ENCODE peak calls at places on chromosome 18, in ten cellular contexts. O is lower leg skin, I is body of pancreas, R is right lobe of liver, G is uterus, F is endothelial cell of umbilical vein, C is adrenal gland, A is GM12892, P is gastrocnemius medialis, M is A549. T is an unnamed sample.

GRCh38 chr18:56168049-56168781 is 470.2 kb downstream of the TXNL1 start:
- DNase-seq in O (no peak), I (peak), R (no peak), G (no peak), F (peak), C (no peak), A (no peak), P (no peak), M (no peak), T (no peak)

GRCh38 chr18:55381277-55381676 is 206.7 kb downstream of the TCF4 start:
- DNase-seq in O (no peak), I (no peak), R (no peak), G (no peak), F (no peak), C (no peak), A (no peak), P (peak), M (no peak), T (no peak)

GRCh38 chr18:62165583-62165982 is 21.3 kb downstream of the PIGN start:
- DNase-seq in O (no peak), I (no peak), R (no peak), G (no peak), F (no peak), C (no peak), A (no peak), P (no peak), M (no peak), T (no peak)

GRCh38 chr18:9870431-9871023 is 15.2 kb upstream of the TXNDC2 start:
- DNase-seq in O (no peak), I (no peak), R (no peak), G (no peak), F (no peak), C (no peak), A (no peak), P (no peak), M (no peak), T (peak)

GRCh38 chr18:79738041-79738461 is 58.4 kb downstream of the CTDP1 start:
- DNase-seq in O (no peak), I (no peak), R (no peak), G (no peak), F (no peak), C (no peak), A (no peak), P (no peak), M (no peak), T (no peak)

GRCh38 chr18:44473394-44474066 is 207.2 kb upstream of the SETBP1 start:
- DNase-seq in O (no peak), I (no peak), R (no peak), G (no peak), F (no peak), C (no peak), A (no peak), P (no peak), M (no peak), T (no peak)

GRCh38 chr18:42525905-42526304 is 570.9 kb downstream of the PIK3C3 start:
- DNase-seq in O (no peak), I (peak), R (peak), G (no peak), F (no peak), C (no peak), A (no peak), P (no peak), M (no peak), T (no peak)

GRCh38 chr18:62670573-62670972 is 44.8 kb upstream of the PHLPP1 start:
- DNase-seq in O (no peak), I (no peak), R (no peak), G (no peak), F (no peak), C (no peak), A (no peak), P (no peak), M (no peak), T (no peak)

GRCh38 chr18:3119401-3120323 is 100.1 kb downstream of the MYOM1 start:
- DNase-seq in O (no peak), I (peak), R (no peak), G (no peak), F (no peak), C (no peak), A (no peak), P (no peak), M (no peak), T (peak)

GRCh38 chr18:47174545-47175116 is 1.5 kb downstream of the IER3IP1 start:
- DNase-seq in O (no peak), I (no peak), R (no peak), G (no peak), F (no peak), C (no peak), A (no peak), P (no peak), M (no peak), T (no peak)

GRCh38 chr18:46211816-46212215 is 107.6 kb downstream of the HAUS1 start:
- DNase-seq in O (no peak), I (no peak), R (no peak), G (no peak), F (peak), C (no peak), A (no peak), P (no peak), M (no peak), T (no peak)

GRCh38 chr18:44626807-44627206 is 53.9 kb upstream of the SETBP1 start:
- DNase-seq in O (no peak), I (no peak), R (no peak), G (no peak), F (no peak), C (no peak), A (no peak), P (no peak), M (no peak), T (no peak)

GRCh38 chr18:1466035-1466434 is 561.4 kb downstream of the ADCYAP1 start:
- DNase-seq in O (no peak), I (no peak), R (no peak), G (no peak), F (no peak), C (no peak), A (no peak), P (no peak), M (no peak), T (no peak)

GRCh38 chr18:25310045-25310444 is 41.9 kb downstream of the ZNF521 start:
- DNase-seq in O (no peak), I (no peak), R (no peak), G (no peak), F (peak), C (peak), A (no peak), P (no peak), M (no peak), T (no peak)

GRCh38 chr18:41324020-41324791 is 630.8 kb upstream of the PIK3C3 start:
- DNase-seq in O (no peak), I (no peak), R (no peak), G (no peak), F (no peak), C (no peak), A (no peak), P (no peak), M (no peak), T (no peak)

GRCh38 chr18:59783138-59783537 is 85.9 kb upstream of the CCBE1 start:
- DNase-seq in O (peak), I (no peak), R (no peak), G (no peak), F (peak), C (peak), A (peak), P (no peak), M (peak), T (peak)

GRCh38 chr18:10235553-10235952 is 218.9 kb upstream of the APCDD1 start:
- DNase-seq in O (no peak), I (peak), R (no peak), G (no peak), F (no peak), C (no peak), A (no peak), P (no peak), M (no peak), T (no peak)

GRCh38 chr18:39318462-39318861 is 1752.9 kb upstream of the CELF4 start:
- DNase-seq in O (no peak), I (no peak), R (no peak), G (no peak), F (no peak), C (no peak), A (no peak), P (no peak), M (no peak), T (no peak)

GRCh38 chr18:46152436-46152807 is 48.2 kb downstream of the HAUS1 start:
- DNase-seq in O (no peak), I (no peak), R (no peak), G (no peak), F (no peak), C (peak), A (no peak), P (peak), M (no peak), T (no peak)

GRCh38 chr18:78758496-78758895 is 221.1 kb upstream of the SALL3 start:
- DNase-seq in O (no peak), I (no peak), R (no peak), G (no peak), F (no peak), C (no peak), A (no peak), P (no peak), M (no peak), T (no peak)

GRCh38 chr18:63708650-63709049 is 5.9 kb downstream of the SERPINB11 start:
- DNase-seq in O (no peak), I (no peak), R (no peak), G (no peak), F (peak), C (no peak), A (no peak), P (no peak), M (no peak), T (no peak)

GRCh38 chr18:9992300-9992987 is 78.6 kb downstream of the VAPA start:
- DNase-seq in O (no peak), I (no peak), R (no peak), G (peak), F (peak), C (no peak), A (no peak), P (no peak), M (no peak), T (no peak)

GRCh38 chr18:42752921-42753320 is 362.6 kb downstream of the RIT2 start:
- DNase-seq in O (no peak), I (no peak), R (no peak), G (no peak), F (no peak), C (no peak), A (no peak), P (no peak), M (no peak), T (no peak)

GRCh38 chr18:70354080-70354479 is 65.2 kb downstream of the SOCS6 start:
- DNase-seq in O (no peak), I (no peak), R (no peak), G (no peak), F (no peak), C (no peak), A (no peak), P (no peak), M (no peak), T (no peak)

DNA sequence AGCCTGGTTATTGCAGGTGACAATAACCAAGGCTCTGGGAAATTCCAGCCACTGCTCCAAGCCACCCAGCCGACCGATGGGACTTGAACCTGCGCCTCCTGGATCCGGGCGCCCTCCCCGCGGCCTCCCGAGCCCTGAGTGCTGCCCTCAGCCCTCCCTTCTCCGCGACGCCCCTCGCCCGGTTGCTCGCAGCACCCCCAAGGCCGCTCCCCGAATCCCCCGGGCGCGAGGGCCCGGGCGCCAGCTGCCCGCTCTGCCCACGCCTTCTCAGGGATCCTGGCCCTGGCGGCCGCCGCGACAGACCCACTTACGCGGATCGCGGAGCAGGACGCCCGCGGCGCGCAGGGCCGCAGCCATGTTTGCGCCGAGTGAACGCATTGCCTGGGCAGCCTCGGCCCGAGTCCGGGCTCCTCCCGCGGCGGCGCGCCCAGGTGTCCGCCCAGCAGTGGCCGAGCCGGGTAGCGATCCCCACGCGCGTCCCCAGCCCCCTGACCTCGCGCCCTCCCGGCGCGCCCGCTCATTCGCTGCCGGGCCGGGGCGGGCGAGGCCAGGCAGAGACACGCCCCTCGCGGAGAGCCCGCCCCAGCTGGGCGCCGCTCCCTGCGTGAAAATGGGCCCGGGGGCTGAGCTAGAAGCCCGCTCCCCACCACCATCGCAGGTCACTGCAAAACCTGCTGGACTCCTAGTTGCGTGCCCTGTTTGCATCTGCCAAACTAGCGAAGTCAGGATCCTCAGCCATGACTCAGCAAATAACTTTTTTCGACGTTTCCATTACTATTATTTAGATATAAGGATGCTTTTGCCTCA is at the start of gene FECH:
- DNase-seq in O (peak), I (peak), R (peak), G (peak), F (peak), C (peak), A (peak), P (peak), M (peak), T (peak)
- TF ChIP-seq POLR2A in O (no peak), I (peak), R (peak), G (peak), F (peak), C (peak), A (peak), P (peak), M (peak), T (peak)

DNA sequence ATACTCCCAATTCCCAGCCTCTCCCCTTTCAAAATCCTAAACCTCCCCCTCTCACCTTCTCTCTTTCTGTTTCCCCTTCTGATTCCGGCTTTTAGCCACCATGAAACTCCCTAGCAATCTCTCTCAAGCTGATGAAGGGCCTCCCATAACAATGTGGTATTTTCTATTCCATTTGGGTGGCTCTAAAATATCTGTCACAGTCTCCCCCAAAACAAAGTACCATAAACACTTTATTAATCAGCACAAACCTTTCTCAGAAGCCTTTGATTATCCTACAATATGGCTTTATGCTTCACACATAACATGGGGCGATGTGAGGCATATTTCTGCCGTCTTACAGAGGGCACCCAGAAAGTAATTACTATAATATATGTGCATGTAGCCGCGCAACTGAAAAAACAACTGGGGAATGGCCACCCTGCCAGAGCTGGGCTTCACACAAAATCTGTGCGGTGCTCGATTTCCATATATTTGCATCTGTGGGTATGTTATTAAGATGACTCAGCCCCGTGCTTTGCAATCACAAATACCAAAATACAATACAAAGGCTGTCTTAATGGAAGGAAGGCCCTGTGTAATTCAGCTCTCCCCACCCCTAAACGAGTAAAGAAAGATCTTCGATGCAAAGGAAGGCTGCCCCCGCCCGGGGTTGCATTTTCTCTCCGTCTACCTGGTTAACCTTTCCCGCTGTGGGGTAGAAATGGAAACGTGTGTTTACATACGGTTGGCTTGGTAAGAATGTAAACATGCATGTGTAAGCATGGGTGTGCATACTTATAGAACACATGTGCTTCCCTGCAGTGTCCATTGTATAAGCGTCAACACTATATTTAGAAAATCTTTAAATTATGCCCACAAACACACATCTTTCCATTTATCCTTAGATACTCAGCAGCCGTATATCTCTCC is 81.4 kb downstream of the CELF4 start:
- DNase-seq in O (no peak), I (no peak), R (no peak), G (no peak), F (no peak), C (no peak), A (no peak), P (no peak), M (no peak), T (no peak)
- TF ChIP-seq POLR2A in O (no peak), I (no peak), R (no peak), G (no peak), F (no peak), C (no peak), A (no peak), P (no peak), M (no peak), T (no peak)

GRCh38 chr18:12306752-12307151 is 1.3 kb upstream of the TUBB6 start:
- DNase-seq in O (no peak), I (no peak), R (no peak), G (no peak), F (no peak), C (no peak), A (no peak), P (no peak), M (no peak), T (no peak)

GRCh38 chr18:12307251-12307736 is 747 bp upstream of the TUBB6 start:
- DNase-seq in O (peak), I (peak), R (no peak), G (peak), F (peak), C (no peak), A (no peak), P (no peak), M (no peak), T (no peak)

GRCh38 chr18:12308386-12309100 is 502 bp downstream of the TUBB6 start:
- DNase-seq in O (peak), I (peak), R (no peak), G (peak), F (peak), C (peak), A (peak), P (peak), M (peak), T (peak)

GRCh38 chr18:12309683-12310198 is 1.7 kb downstream of the TUBB6 start:
- DNase-seq in O (no peak), I (no peak), R (no peak), G (no peak), F (peak), C (no peak), A (no peak), P (no peak), M (no peak), T (no peak)

GRCh38 chr18:12307871-12308385 is at the start of gene TUBB6:
- DNase-seq in O (peak), I (peak), R (peak), G (peak), F (peak), C (peak), A (peak), P (peak), M (peak), T (peak)
- TF ChIP-seq POLR2A in O (no peak), I (no peak), R (peak), G (peak), F (peak), C (peak), A (peak), P (peak), M (peak), T (no peak)

GRCh38 chr18:13726972-13727331 is 479 bp downstream of the RNMT start:
- DNase-seq in O (peak), I (peak), R (peak), G (no peak), F (no peak), C (peak), A (peak), P (peak), M (peak), T (no peak)

GRCh38 chr18:13730486-13730885 is 4.0 kb downstream of the RNMT start:
- DNase-seq in O (no peak), I (no peak), R (no peak), G (no peak), F (no peak), C (no peak), A (no peak), P (no peak), M (no peak), T (no peak)

GRCh38 chr18:13725566-13726227 is 661 bp downstream of the FAM210A start:
- DNase-seq in O (no peak), I (no peak), R (no peak), G (no peak), F (peak), C (no peak), A (no peak), P (no peak), M (no peak), T (no peak)

DNA sequence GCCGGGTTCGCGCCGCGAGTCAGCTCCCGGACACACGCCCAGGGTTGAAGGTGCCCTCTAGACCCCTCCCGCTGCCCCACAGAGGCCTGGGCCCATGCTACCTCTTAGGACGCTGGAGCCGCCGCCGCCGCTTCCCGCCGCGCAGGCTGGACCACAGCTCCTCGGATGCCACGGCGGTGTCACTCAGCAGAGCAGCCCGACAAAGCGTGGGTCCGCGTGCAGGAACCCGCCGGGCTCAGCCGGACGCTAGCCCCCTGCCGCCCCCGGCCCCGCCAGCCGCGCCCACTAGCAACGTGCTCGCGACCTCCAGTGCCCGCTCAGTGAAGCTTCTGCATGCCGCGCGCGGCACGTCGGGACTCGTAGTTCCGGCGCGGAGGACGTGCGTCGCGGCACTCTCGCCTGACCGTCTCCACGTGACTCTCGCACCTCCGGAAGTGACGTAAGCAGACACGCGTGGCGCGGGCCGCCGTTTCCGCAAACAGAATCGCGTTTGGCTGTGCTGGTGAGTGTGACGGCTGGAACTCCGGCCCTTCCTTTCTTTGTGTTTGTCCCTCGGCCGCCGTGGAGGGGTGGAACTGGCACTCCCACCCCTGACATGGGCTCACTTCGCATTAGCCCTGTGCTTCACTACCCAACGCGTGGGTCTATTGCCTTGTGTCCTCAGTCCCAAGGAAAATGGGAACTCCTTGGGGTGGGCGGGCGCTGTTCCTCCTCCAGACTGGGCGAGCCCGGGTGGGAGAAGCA is at the start of the genes FAM210A and RNMT:
- DNase-seq in O (peak), I (peak), R (peak), G (peak), F (peak), C (peak), A (peak), P (peak), M (peak), T (peak)
- TF ChIP-seq POLR2A in O (no peak), I (peak), R (peak), G (peak), F (peak), C (peak), A (peak), P (peak), M (peak), T (peak)

GRCh38 chr18:48562075-48562474 is 23.2 kb downstream of the CTIF start:
- DNase-seq in O (no peak), I (no peak), R (no peak), G (no peak), F (peak), C (no peak), A (no peak), P (no peak), M (no peak), T (no peak)

GRCh38 chr18:48566588-48566987 is 27.8 kb downstream of the CTIF start:
- DNase-seq in O (no peak), I (no peak), R (no peak), G (no peak), F (no peak), C (no peak), A (no peak), P (no peak), M (no peak), T (peak)

GRCh38 chr18:48563027-48563426 is 24.2 kb downstream of the CTIF start:
- DNase-seq in O (no peak), I (no peak), R (no peak), G (no peak), F (peak), C (no peak), A (no peak), P (no peak), M (peak), T (peak)

GRCh38 chr18:48565105-48565504 is 26.3 kb downstream of the CTIF start:
- DNase-seq in O (no peak), I (no peak), R (no peak), G (no peak), F (peak), C (no peak), A (no peak), P (no peak), M (no peak), T (no peak)

GRCh38 chr18:48564139-48564538 is 25.3 kb downstream of the CTIF start:
- DNase-seq in O (no peak), I (no peak), R (no peak), G (no peak), F (no peak), C (no peak), A (no peak), P (no peak), M (no peak), T (no peak)
- TF ChIP-seq POLR2A in O (no peak), I (no peak), R (no peak), G (no peak), F (no peak), C (no peak), A (no peak), P (no peak), M (no peak), T (no peak)

GRCh38 chr18:48714873-48715272 is 176.0 kb downstream of the CTIF start:
- DNase-seq in O (no peak), I (no peak), R (no peak), G (no peak), F (no peak), C (no peak), A (no peak), P (no peak), M (no peak), T (no peak)
- TF ChIP-seq POLR2A in O (no peak), I (no peak), R (no peak), G (no peak), F (no peak), C (no peak), A (no peak), P (no peak), M (no peak), T (no peak)

T was measured in K562.